ENCODE peak calls at places on chromosomes 16 and 17, in four cellular contexts. One of them, this sample, is unnamed.

GRCh38 chr16:84518804-84519341 is 14.4 kb upstream of the MEAK7 start:
- DNase-seq in GM12878: no peak
- DNase-seq in HepG2: no peak
- DNase-seq in K562: no peak
- DNase-seq in this sample: no peak

GRCh38 chr17:43962479-43962878 is 8.7 kb upstream of the PYY start:
- DNase-seq in GM12878: no peak
- DNase-seq in HepG2: no peak
- DNase-seq in K562: no peak
- DNase-seq in this sample: no peak

GRCh38 chr17:12584727-12585126 is 81.0 kb upstream of the MYOCD start:
- DNase-seq in GM12878: no peak
- DNase-seq in HepG2: no peak
- DNase-seq in K562: no peak
- DNase-seq in this sample: no peak

GRCh38 chr17:53142890-53143289 is 679.8 kb upstream of the KIF2B start:
- DNase-seq in GM12878: no peak
- DNase-seq in HepG2: no peak
- DNase-seq in K562: no peak
- DNase-seq in this sample: peak

GRCh38 chr16:15770512-15770911 is 86.3 kb downstream of the MYH11 start:
- DNase-seq in GM12878: no peak
- DNase-seq in HepG2: no peak
- DNase-seq in K562: no peak
- DNase-seq in this sample: no peak

GRCh38 chr16:71426069-71426879 is 15.6 kb downstream of the TLE7 start:
- DNase-seq in GM12878: peak
- DNase-seq in HepG2: peak
- DNase-seq in K562: peak
- DNase-seq in this sample: peak

GRCh38 chr17:57818066-57818465 is 31.8 kb downstream of the MRPS23 start:
- DNase-seq in GM12878: no peak
- DNase-seq in HepG2: no peak
- DNase-seq in K562: no peak
- DNase-seq in this sample: no peak

GRCh38 chr16:86375370-86375769 is 135.0 kb upstream of the FOXF1 start:
- DNase-seq in GM12878: no peak
- DNase-seq in HepG2: no peak
- DNase-seq in K562: no peak
- DNase-seq in this sample: no peak

GRCh38 chr17:35865412-35866355 is 3.0 kb downstream of the HEATR9 start:
- DNase-seq in GM12878: no peak
- DNase-seq in HepG2: peak
- DNase-seq in K562: no peak
- DNase-seq in this sample: no peak

GRCh38 chr16:30032083-30032819 is 1.2 kb upstream of the TLCD3B start:
- DNase-seq in GM12878: no peak
- DNase-seq in HepG2: peak
- DNase-seq in K562: peak
- DNase-seq in this sample: peak

GRCh38 chr17:78995022-78995760 is 14.4 kb downstream of the CANT1 start:
- DNase-seq in GM12878: no peak
- DNase-seq in HepG2: no peak
- DNase-seq in K562: no peak
- DNase-seq in this sample: no peak

GRCh38 chr16:81392011-81392410 is 52.6 kb upstream of the CMIP start:
- DNase-seq in GM12878: no peak
- DNase-seq in HepG2: no peak
- DNase-seq in K562: no peak
- DNase-seq in this sample: no peak
- TF ChIP-seq JUNB in GM12878: no peak
- TF ChIP-seq JUNB in HepG2: no peak
- TF ChIP-seq JUNB in K562: no peak
- TF ChIP-seq JUNB in this sample: no peak

GRCh38 chr16:48165961-48166578 is 10.3 kb upstream of the ABCC12 start:
- DNase-seq in GM12878: no peak
- DNase-seq in HepG2: peak
- DNase-seq in K562: no peak
- DNase-seq in this sample: no peak
- H2AFZ ChIP-seq in GM12878: no peak
- H2AFZ ChIP-seq in HepG2: peak
- H2AFZ ChIP-seq in K562: no peak
- H2AFZ ChIP-seq in this sample: peak

GRCh38 chr17:8940866-8941471 is 24.5 kb downstream of the PIK3R5 start:
- DNase-seq in GM12878: no peak
- DNase-seq in HepG2: no peak
- DNase-seq in K562: no peak
- DNase-seq in this sample: no peak

GRCh38 chr17:8941520-8941919 is 24.0 kb downstream of the PIK3R5 start:
- DNase-seq in GM12878: no peak
- DNase-seq in HepG2: no peak
- DNase-seq in K562: no peak
- DNase-seq in this sample: no peak

GRCh38 chr17:8941980-8942617 is 23.4 kb downstream of the PIK3R5 start:
- DNase-seq in GM12878: no peak
- DNase-seq in HepG2: no peak
- DNase-seq in K562: no peak
- DNase-seq in this sample: no peak

GRCh38 chr17:8944083-8944482 is 21.4 kb downstream of the PIK3R5 start:
- DNase-seq in GM12878: no peak
- DNase-seq in HepG2: no peak
- DNase-seq in K562: no peak
- DNase-seq in this sample: no peak

DNA sequence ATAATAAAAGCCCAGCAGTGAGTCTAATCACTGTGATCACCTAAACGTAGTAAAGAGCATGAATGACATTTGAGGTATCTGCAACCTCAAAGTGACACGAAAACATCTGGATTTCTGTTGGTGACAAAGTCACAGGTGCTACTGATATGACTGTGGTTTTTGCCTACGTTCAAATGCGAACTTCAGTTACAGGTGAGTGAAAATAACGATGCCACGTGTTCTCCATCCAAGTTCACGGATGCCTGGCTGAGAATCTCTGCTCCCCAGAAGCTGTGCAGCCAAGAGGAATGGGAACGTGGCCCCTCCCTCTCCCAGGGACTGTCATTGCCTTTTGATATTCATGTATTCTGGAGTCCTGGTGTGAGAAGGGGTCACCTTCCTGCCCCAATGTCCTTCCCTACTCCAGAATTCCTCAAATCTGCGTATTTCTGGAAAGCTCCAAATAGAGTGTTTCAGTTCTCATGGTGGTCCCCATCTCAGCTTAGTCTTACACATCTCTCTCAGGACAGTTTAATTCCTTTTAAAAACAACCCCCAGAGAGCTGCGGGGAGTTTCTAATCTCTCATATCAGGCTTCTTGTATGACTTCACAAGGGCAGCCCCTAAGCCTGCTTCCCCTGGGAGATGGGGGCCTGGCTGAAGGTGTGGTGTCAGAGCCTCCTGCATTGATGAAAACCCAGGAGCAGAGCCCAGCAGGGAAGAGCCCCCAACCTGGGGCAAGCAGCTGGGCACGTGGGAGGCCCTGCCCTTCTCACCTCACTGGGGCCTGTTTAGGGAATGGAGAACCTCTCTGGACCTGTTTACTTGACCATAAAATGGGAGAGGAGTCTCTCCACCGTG is 25.8 kb downstream of the PIK3R5 start:
- DNase-seq in GM12878: peak
- DNase-seq in HepG2: no peak
- DNase-seq in K562: no peak
- DNase-seq in this sample: peak
- TF ChIP-seq JUNB in GM12878: peak
- TF ChIP-seq JUNB in HepG2: no peak
- TF ChIP-seq JUNB in K562: no peak
- TF ChIP-seq JUNB in this sample: no peak

GRCh38 chr17:21033350-21033749 is 9.5 kb downstream of the USP22 start:
- DNase-seq in GM12878: no peak
- DNase-seq in HepG2: no peak
- DNase-seq in K562: no peak
- DNase-seq in this sample: no peak
- H2AFZ ChIP-seq in GM12878: no peak
- H2AFZ ChIP-seq in HepG2: no peak
- H2AFZ ChIP-seq in K562: no peak
- H2AFZ ChIP-seq in this sample: no peak

GRCh38 chr17:48915459-48916282 is 7.5 kb downstream of the UBE2Z start:
- DNase-seq in GM12878: peak
- DNase-seq in HepG2: no peak
- DNase-seq in K562: no peak
- DNase-seq in this sample: no peak
- TF ChIP-seq JUNB in GM12878: peak
- TF ChIP-seq JUNB in HepG2: no peak
- TF ChIP-seq JUNB in K562: no peak
- TF ChIP-seq JUNB in this sample: no peak